ENCODE peak calls at places on chromosomes 11 and 22, in ten cellular contexts. One of them, this sample, is unnamed. For H3K4me1 and H3K9me3, the result is how much of the 10 kb centered on the place peaks cover.

GRCh38 chr11:67372232-67372992 is 986 bp downstream of the CLCF1 start:
- DNase-seq in A549: no peak
- DNase-seq in aorta: no peak
- DNase-seq in hepatocyte: peak
- DNase-seq in fibroblast of lung: no peak
- DNase-seq in neuronal stem cell: no peak
- DNase-seq in astrocyte: no peak
- DNase-seq in DND-41: no peak
- DNase-seq in mammary epithelial cell: no peak
- DNase-seq in spleen: peak
- DNase-seq in this sample: no peak

GRCh38 chr22:24951942-24952836 is at the start of gene KIAA1671:
- DNase-seq in A549: peak
- DNase-seq in aorta: peak
- DNase-seq in hepatocyte: peak
- DNase-seq in fibroblast of lung: peak
- DNase-seq in neuronal stem cell: peak
- DNase-seq in astrocyte: no peak
- DNase-seq in DND-41: no peak
- DNase-seq in mammary epithelial cell: peak
- DNase-seq in spleen: peak
- DNase-seq in this sample: peak

GRCh38 chr11:108293229-108293628 is 70.4 kb downstream of the ATM start:
- DNase-seq in A549: no peak
- DNase-seq in aorta: no peak
- DNase-seq in hepatocyte: no peak
- DNase-seq in fibroblast of lung: no peak
- DNase-seq in neuronal stem cell: no peak
- DNase-seq in astrocyte: no peak
- DNase-seq in DND-41: no peak
- DNase-seq in mammary epithelial cell: no peak
- DNase-seq in spleen: no peak
- DNase-seq in this sample: no peak

GRCh38 chr22:24875862-24876506 is 70.0 kb downstream of the SGSM1 start:
- DNase-seq in A549: peak
- DNase-seq in aorta: no peak
- DNase-seq in hepatocyte: peak
- DNase-seq in fibroblast of lung: peak
- DNase-seq in neuronal stem cell: peak
- DNase-seq in astrocyte: no peak
- DNase-seq in DND-41: peak
- DNase-seq in mammary epithelial cell: no peak
- DNase-seq in spleen: no peak
- DNase-seq in this sample: no peak

GRCh38 chr22:46758867-46759290 is 3.6 kb upstream of the TBC1D22A start:
- DNase-seq in A549: peak
- DNase-seq in aorta: peak
- DNase-seq in hepatocyte: peak
- DNase-seq in fibroblast of lung: peak
- DNase-seq in neuronal stem cell: peak
- DNase-seq in astrocyte: peak
- DNase-seq in DND-41: peak
- DNase-seq in mammary epithelial cell: peak
- DNase-seq in spleen: peak
- DNase-seq in this sample: peak

GRCh38 chr22:23889620-23890019 is 4.6 kb upstream of the MIF start:
- DNase-seq in A549: no peak
- DNase-seq in aorta: peak
- DNase-seq in hepatocyte: no peak
- DNase-seq in fibroblast of lung: no peak
- DNase-seq in neuronal stem cell: no peak
- DNase-seq in astrocyte: no peak
- DNase-seq in DND-41: no peak
- DNase-seq in mammary epithelial cell: no peak
- DNase-seq in spleen: no peak
- DNase-seq in this sample: no peak

GRCh38 chr11:64643258-64643881 is 52.4 kb downstream of the SLC22A12 start:
- DNase-seq in A549: no peak
- DNase-seq in aorta: no peak
- DNase-seq in hepatocyte: peak
- DNase-seq in fibroblast of lung: no peak
- DNase-seq in neuronal stem cell: no peak
- DNase-seq in astrocyte: no peak
- DNase-seq in DND-41: no peak
- DNase-seq in mammary epithelial cell: no peak
- DNase-seq in spleen: no peak
- DNase-seq in this sample: no peak

GRCh38 chr11:72523991-72524390 is 89.7 kb upstream of the CLPB start:
- DNase-seq in A549: no peak
- DNase-seq in aorta: no peak
- DNase-seq in hepatocyte: no peak
- DNase-seq in fibroblast of lung: no peak
- DNase-seq in neuronal stem cell: no peak
- DNase-seq in astrocyte: no peak
- DNase-seq in DND-41: no peak
- DNase-seq in mammary epithelial cell: no peak
- DNase-seq in spleen: no peak
- DNase-seq in this sample: no peak

GRCh38 chr22:44825310-44826150 is 73.2 kb downstream of the ARHGAP8 start:
- DNase-seq in A549: no peak
- DNase-seq in aorta: no peak
- DNase-seq in hepatocyte: no peak
- DNase-seq in fibroblast of lung: no peak
- DNase-seq in neuronal stem cell: no peak
- DNase-seq in astrocyte: no peak
- DNase-seq in DND-41: no peak
- DNase-seq in mammary epithelial cell: no peak
- DNase-seq in spleen: peak
- DNase-seq in this sample: no peak

GRCh38 chr11:70786021-70786665 is 387.8 kb downstream of the CTTN start:
- DNase-seq in A549: no peak
- DNase-seq in aorta: no peak
- DNase-seq in hepatocyte: peak
- DNase-seq in fibroblast of lung: no peak
- DNase-seq in neuronal stem cell: no peak
- DNase-seq in astrocyte: no peak
- DNase-seq in DND-41: no peak
- DNase-seq in mammary epithelial cell: no peak
- DNase-seq in spleen: no peak
- DNase-seq in this sample: peak

GRCh38 chr11:19597194-19597593 is 115.4 kb upstream of the NAV2 start:
- DNase-seq in A549: no peak
- DNase-seq in aorta: no peak
- DNase-seq in hepatocyte: no peak
- DNase-seq in fibroblast of lung: peak
- DNase-seq in neuronal stem cell: no peak
- DNase-seq in astrocyte: peak
- DNase-seq in DND-41: no peak
- DNase-seq in mammary epithelial cell: peak
- DNase-seq in spleen: no peak
- DNase-seq in this sample: no peak

GRCh38 chr11:94959179-94959578 is 14.2 kb downstream of the CWC15 start:
- DNase-seq in A549: no peak
- DNase-seq in aorta: no peak
- DNase-seq in hepatocyte: no peak
- DNase-seq in fibroblast of lung: no peak
- DNase-seq in neuronal stem cell: no peak
- DNase-seq in astrocyte: no peak
- DNase-seq in DND-41: no peak
- DNase-seq in mammary epithelial cell: no peak
- DNase-seq in spleen: peak
- DNase-seq in this sample: no peak

GRCh38 chr22:44224166-44224565 is 43.4 kb downstream of the PARVG start:
- DNase-seq in A549: no peak
- DNase-seq in aorta: no peak
- DNase-seq in hepatocyte: no peak
- DNase-seq in fibroblast of lung: no peak
- DNase-seq in neuronal stem cell: no peak
- DNase-seq in astrocyte: no peak
- DNase-seq in DND-41: no peak
- DNase-seq in mammary epithelial cell: peak
- DNase-seq in spleen: no peak
- DNase-seq in this sample: no peak

GRCh38 chr22:47195676-47196492 is 433.4 kb downstream of the TBC1D22A start:
- DNase-seq in A549: no peak
- DNase-seq in aorta: no peak
- DNase-seq in hepatocyte: no peak
- DNase-seq in fibroblast of lung: peak
- DNase-seq in neuronal stem cell: no peak
- DNase-seq in astrocyte: no peak
- DNase-seq in DND-41: no peak
- DNase-seq in mammary epithelial cell: no peak
- DNase-seq in spleen: peak
- DNase-seq in this sample: no peak

GRCh38 chr11:12186683-12187082 is 76.3 kb downstream of the MICAL2 start:
- DNase-seq in A549: no peak
- DNase-seq in aorta: no peak
- DNase-seq in hepatocyte: no peak
- DNase-seq in fibroblast of lung: no peak
- DNase-seq in neuronal stem cell: no peak
- DNase-seq in astrocyte: no peak
- DNase-seq in DND-41: no peak
- DNase-seq in mammary epithelial cell: no peak
- DNase-seq in spleen: no peak
- DNase-seq in this sample: no peak

GRCh38 chr22:37244114-37244921 is at the start of gene RAC2:
- DNase-seq in A549: no peak
- DNase-seq in aorta: peak
- DNase-seq in hepatocyte: peak
- DNase-seq in fibroblast of lung: peak
- DNase-seq in neuronal stem cell: no peak
- DNase-seq in astrocyte: peak
- DNase-seq in DND-41: peak
- DNase-seq in mammary epithelial cell: peak
- DNase-seq in spleen: peak
- DNase-seq in this sample: peak
- H3K4me1 ChIP-seq in A549: under half
- H3K4me1 ChIP-seq in aorta: under half
- H3K4me1 ChIP-seq in hepatocyte: under half
- H3K4me1 ChIP-seq in fibroblast of lung: under half
- H3K4me1 ChIP-seq in neuronal stem cell: under half
- H3K4me1 ChIP-seq in astrocyte: under half
- H3K4me1 ChIP-seq in DND-41: half or more
- H3K4me1 ChIP-seq in mammary epithelial cell: under half
- H3K4me1 ChIP-seq in spleen: half or more
- H3K4me1 ChIP-seq in this sample: under half

DNA sequence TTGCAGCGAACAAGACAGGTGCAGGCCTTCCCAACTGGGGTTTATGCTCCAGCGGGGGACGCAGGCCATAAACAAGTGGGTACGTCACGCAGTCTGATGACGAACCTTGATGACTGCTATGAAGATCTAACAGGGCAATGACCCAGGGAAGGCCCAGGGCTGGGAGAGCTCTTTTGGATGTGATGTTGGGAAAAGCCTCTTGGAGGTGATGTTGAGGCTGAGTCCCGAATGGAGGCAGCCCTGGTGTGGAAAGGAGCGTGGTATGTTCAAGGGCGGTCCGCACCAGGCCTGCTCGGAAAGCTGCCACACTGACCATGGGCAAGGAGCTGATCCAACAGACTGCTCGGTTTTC is 5.8 kb downstream of the FADS2 start:
- DNase-seq in A549: no peak
- DNase-seq in aorta: no peak
- DNase-seq in hepatocyte: no peak
- DNase-seq in fibroblast of lung: no peak
- DNase-seq in neuronal stem cell: no peak
- DNase-seq in astrocyte: no peak
- DNase-seq in DND-41: peak
- DNase-seq in mammary epithelial cell: no peak
- DNase-seq in spleen: no peak
- DNase-seq in this sample: no peak
- H3K9me3 ChIP-seq in A549: under half
- H3K9me3 ChIP-seq in aorta: under half
- H3K9me3 ChIP-seq in hepatocyte: under half
- H3K9me3 ChIP-seq in fibroblast of lung: under half
- H3K9me3 ChIP-seq in neuronal stem cell: under half
- H3K9me3 ChIP-seq in astrocyte: under half
- H3K9me3 ChIP-seq in DND-41: under half
- H3K9me3 ChIP-seq in mammary epithelial cell: under half
- H3K9me3 ChIP-seq in spleen: under half
- H3K9me3 ChIP-seq in this sample: under half

GRCh38 chr11:102453921-102454320 is 1.4 kb upstream of the TMEM123 start:
- DNase-seq in A549: no peak
- DNase-seq in aorta: no peak
- DNase-seq in hepatocyte: no peak
- DNase-seq in fibroblast of lung: no peak
- DNase-seq in neuronal stem cell: no peak
- DNase-seq in astrocyte: no peak
- DNase-seq in DND-41: no peak
- DNase-seq in mammary epithelial cell: no peak
- DNase-seq in spleen: no peak
- DNase-seq in this sample: no peak
- H3K27ac ChIP-seq in A549: peak
- H3K27ac ChIP-seq in aorta: no peak
- H3K27ac ChIP-seq in hepatocyte: peak
- H3K27ac ChIP-seq in fibroblast of lung: no peak
- H3K27ac ChIP-seq in neuronal stem cell: no peak
- H3K27ac ChIP-seq in astrocyte: no peak
- H3K27ac ChIP-seq in DND-41: no peak
- H3K27ac ChIP-seq in mammary epithelial cell: no peak
- H3K27ac ChIP-seq in spleen: peak
- H3K27ac ChIP-seq in this sample: no peak

GRCh38 chr11:128628343-128628673 is 41.0 kb upstream of the ETS1 start:
- DNase-seq in A549: no peak
- DNase-seq in aorta: no peak
- DNase-seq in hepatocyte: no peak
- DNase-seq in fibroblast of lung: no peak
- DNase-seq in neuronal stem cell: no peak
- DNase-seq in astrocyte: no peak
- DNase-seq in DND-41: no peak
- DNase-seq in mammary epithelial cell: no peak
- DNase-seq in spleen: no peak
- DNase-seq in this sample: no peak

GRCh38 chr11:128627666-128628342 is 40.4 kb upstream of the ETS1 start:
- DNase-seq in A549: no peak
- DNase-seq in aorta: no peak
- DNase-seq in hepatocyte: no peak
- DNase-seq in fibroblast of lung: no peak
- DNase-seq in neuronal stem cell: no peak
- DNase-seq in astrocyte: no peak
- DNase-seq in DND-41: no peak
- DNase-seq in mammary epithelial cell: no peak
- DNase-seq in spleen: no peak
- DNase-seq in this sample: no peak

GRCh38 chr11:128628686-128629085 is 41.3 kb upstream of the ETS1 start:
- DNase-seq in A549: no peak
- DNase-seq in aorta: no peak
- DNase-seq in hepatocyte: no peak
- DNase-seq in fibroblast of lung: no peak
- DNase-seq in neuronal stem cell: no peak
- DNase-seq in astrocyte: no peak
- DNase-seq in DND-41: no peak
- DNase-seq in mammary epithelial cell: no peak
- DNase-seq in spleen: no peak
- DNase-seq in this sample: peak

GRCh38 chr11:128630367-128631230 is 43.2 kb upstream of the ETS1 start:
- DNase-seq in A549: peak
- DNase-seq in aorta: peak
- DNase-seq in hepatocyte: peak
- DNase-seq in fibroblast of lung: peak
- DNase-seq in neuronal stem cell: peak
- DNase-seq in astrocyte: peak
- DNase-seq in DND-41: peak
- DNase-seq in mammary epithelial cell: peak
- DNase-seq in spleen: peak
- DNase-seq in this sample: peak

GRCh38 chr11:128629516-128630106 is 42.3 kb upstream of the ETS1 start:
- DNase-seq in A549: no peak
- DNase-seq in aorta: no peak
- DNase-seq in hepatocyte: no peak
- DNase-seq in fibroblast of lung: no peak
- DNase-seq in neuronal stem cell: no peak
- DNase-seq in astrocyte: no peak
- DNase-seq in DND-41: no peak
- DNase-seq in mammary epithelial cell: no peak
- DNase-seq in spleen: no peak
- DNase-seq in this sample: no peak
- H3K4me1 ChIP-seq in A549: under half
- H3K4me1 ChIP-seq in aorta: under half
- H3K4me1 ChIP-seq in hepatocyte: under half
- H3K4me1 ChIP-seq in fibroblast of lung: under half
- H3K4me1 ChIP-seq in neuronal stem cell: under half
- H3K4me1 ChIP-seq in astrocyte: under half
- H3K4me1 ChIP-seq in DND-41: under half
- H3K4me1 ChIP-seq in mammary epithelial cell: under half
- H3K4me1 ChIP-seq in spleen: half or more
- H3K4me1 ChIP-seq in this sample: under half

This sample was measured in small intestine.